ENCODE peak calls at places on chromosomes 2 and 18, in nine cellular contexts. K, J, Y, T, F, O, R, C and D are unnamed samples.

GRCh38 chr2:184302506-184302905 is 295.8 kb upstream of the ZNF804A start:
- DNase-seq in J (no peak), K (no peak), C (no peak), R (no peak), T (no peak), Y (no peak), O (no peak), F (no peak), D (no peak)

GRCh38 chr18:67476585-67476984 is 39.9 kb downstream of the DSEL start:
- DNase-seq in O (no peak), C (no peak), T (no peak), J (no peak), F (no peak), R (no peak), Y (no peak), K (no peak), D (no peak)

GRCh38 chr2:191629001-191629453 is 48.9 kb upstream of the NABP1 start:
- DNase-seq in O (no peak), Y (no peak), C (peak), J (no peak), F (no peak), R (no peak), K (no peak), T (no peak), D (no peak)

GRCh38 chr2:55601849-55602248 is 15.6 kb downstream of the PPP4R3B start:
- DNase-seq in F (no peak), Y (no peak), R (no peak), O (no peak), K (no peak), J (no peak), C (no peak), T (no peak), D (no peak)

GRCh38 chr2:171595896-171596295 is 73.6 kb downstream of the CYBRD1 start:
- DNase-seq in C (no peak), K (no peak), O (no peak), F (peak), Y (no peak), T (peak), R (no peak), J (no peak), D (no peak)

GRCh38 chr2:165903406-165903805 is 50.2 kb downstream of the TTC21B start:
- DNase-seq in Y (no peak), R (no peak), K (no peak), J (no peak), O (no peak), T (no peak), F (no peak), C (no peak), D (no peak)

GRCh38 chr2:45993476-45993991 is 303.7 kb upstream of the EPAS1 start:
- DNase-seq in R (peak), Y (peak), K (peak), J (peak), F (peak), O (peak), C (peak), T (peak), D (peak)

GRCh38 chr2:211944572-211944971 is 594.0 kb downstream of the ERBB4 start:
- DNase-seq in C (no peak), F (no peak), T (no peak), Y (no peak), R (peak), K (peak), J (no peak), O (peak), D (peak)

GRCh38 chr2:228768818-228769217 is 502.3 kb downstream of the PID1 start:
- DNase-seq in C (no peak), K (no peak), F (peak), O (no peak), J (no peak), T (peak), R (no peak), Y (no peak), D (no peak)

GRCh38 chr2:95297639-95298395 is 670 bp downstream of the KCNIP3 start:
- DNase-seq in Y (no peak), R (no peak), K (no peak), O (no peak), F (no peak), T (no peak), J (no peak), C (no peak), D (no peak)

GRCh38 chr2:85032621-85033020 is 61.7 kb downstream of the KCMF1 start:
- DNase-seq in Y (no peak), C (no peak), T (no peak), K (no peak), F (no peak), R (no peak), J (no peak), O (no peak), D (no peak)

GRCh38 chr2:80054339-80054675 is 250.2 kb downstream of the LRRTM1 start:
- DNase-seq in K (no peak), O (no peak), J (no peak), F (no peak), T (peak), Y (no peak), R (no peak), C (no peak), D (no peak)

GRCh38 chr2:168495524-168495923 is 39.5 kb downstream of the CERS6 start:
- DNase-seq in J (no peak), O (no peak), R (no peak), T (no peak), K (no peak), Y (no peak), C (no peak), F (no peak), D (peak)

GRCh38 chr2:148742373-148742772 is 97.8 kb downstream of the EPC2 start:
- DNase-seq in R (no peak), T (no peak), C (no peak), K (no peak), F (no peak), O (no peak), J (no peak), Y (no peak), D (no peak)

GRCh38 chr2:152335851-152336102 is 803 bp downstream of the FMNL2 start:
- DNase-seq in Y (peak), F (no peak), K (no peak), R (no peak), O (no peak), C (peak), J (no peak), T (no peak), D (no peak)

GRCh38 chr18:369224-370010 is 101.6 kb upstream of the THOC1 start:
- DNase-seq in R (no peak), T (no peak), K (no peak), Y (no peak), J (no peak), O (no peak), F (no peak), C (peak), D (no peak)

GRCh38 chr2:60213865-60214657 is 339.4 kb downstream of the BCL11A start:
- DNase-seq in F (no peak), K (peak), T (peak), R (no peak), O (no peak), C (no peak), J (no peak), Y (no peak), D (no peak)

GRCh38 chr2:242020196-242021004 is 150.9 kb downstream of the RTP5 start:
- DNase-seq in K (no peak), F (peak), T (peak), Y (no peak), C (peak), J (no peak), O (no peak), R (no peak), D (no peak)

GRCh38 chr2:212227755-212228154 is 310.8 kb downstream of the ERBB4 start:
- DNase-seq in J (no peak), F (peak), R (no peak), Y (no peak), T (peak), K (peak), C (no peak), O (peak), D (no peak)

GRCh38 chr2:94759211-94759610 is 112.0 kb upstream of the TEKT4 start:
- DNase-seq in R (no peak), K (no peak), O (peak), F (no peak), T (no peak), J (no peak), Y (no peak), C (no peak), D (no peak)

GRCh38 chr2:10331702-10332401 is 29.1 kb downstream of the HPCAL1 start:
- DNase-seq in K (no peak), R (no peak), J (no peak), T (peak), Y (peak), C (peak), F (no peak), O (no peak), D (no peak)

GRCh38 chr2:134375935-134376334 is 122.1 kb downstream of the MGAT5 start:
- DNase-seq in C (no peak), F (no peak), J (no peak), R (peak), T (peak), Y (no peak), K (peak), O (no peak), D (no peak)

GRCh38 chr2:235232474-235233435 is 261.1 kb upstream of the AGAP1 start:
- DNase-seq in J (no peak), K (no peak), C (no peak), R (no peak), F (no peak), O (no peak), T (no peak), Y (no peak), D (no peak)

GRCh38 chr18:49013961-49014604 is 63.3 kb upstream of the SMAD7 start:
- DNase-seq in Y (no peak), C (no peak), K (no peak), T (peak), O (no peak), J (no peak), F (no peak), R (peak), D (no peak)

GRCh38 chr18:56532176-56532840 is 106.1 kb downstream of the TXNL1 start:
- DNase-seq in K (no peak), R (no peak), T (no peak), Y (no peak), F (no peak), C (no peak), J (no peak), O (no peak), D (peak)

GRCh38 chr2:11811036-11811654 is 64.7 kb downstream of the LPIN1 start:
- DNase-seq in K (no peak), O (no peak), C (no peak), J (no peak), Y (no peak), T (no peak), R (no peak), F (no peak), D (no peak)

GRCh38 chr2:19774788-19775156 is 127.0 kb downstream of the TTC32 start:
- DNase-seq in J (no peak), F (peak), K (peak), Y (no peak), R (peak), O (no peak), T (no peak), C (no peak), D (no peak)

GRCh38 chr18:60007641-60008040 is 107.8 kb downstream of the PMAIP1 start:
- DNase-seq in R (no peak), O (no peak), Y (no peak), J (no peak), F (no peak), T (no peak), C (no peak), K (no peak), D (no peak)

GRCh38 chr2:19971691-19972090 is 18.2 kb downstream of the WDR35 start:
- DNase-seq in K (no peak), Y (no peak), F (no peak), T (no peak), R (no peak), C (no peak), J (no peak), O (no peak), D (no peak)

GRCh38 chr2:213288913-213289700 is 4.8 kb downstream of the SPAG16 start:
- DNase-seq in R (no peak), O (no peak), K (no peak), J (no peak), F (no peak), T (peak), C (no peak), Y (no peak), D (no peak)

GRCh38 chr2:207619764-207620203 is 5.4 kb downstream of the METTL21A start:
- DNase-seq in O (no peak), C (peak), K (no peak), T (no peak), Y (no peak), J (no peak), R (no peak), F (no peak), D (no peak)

GRCh38 chr2:228242591-228242990 is 61.1 kb upstream of the SPHKAP start:
- DNase-seq in F (no peak), K (peak), J (no peak), T (no peak), O (no peak), C (no peak), Y (no peak), R (no peak), D (no peak)

GRCh38 chr2:111624401-111625156 is 259.4 kb downstream of the ANAPC1 start:
- DNase-seq in O (no peak), T (peak), C (no peak), R (no peak), F (no peak), Y (no peak), K (no peak), J (no peak), D (no peak)

GRCh38 chr18:45566025-45566740 is 49.1 kb upstream of the SLC14A2 start:
- DNase-seq in C (no peak), J (no peak), F (no peak), Y (no peak), K (peak), O (no peak), T (peak), R (no peak), D (no peak)

GRCh38 chr2:163132850-163133249 is 294.3 kb upstream of the KCNH7 start:
- DNase-seq in K (no peak), J (no peak), R (no peak), C (no peak), T (no peak), Y (no peak), O (peak), F (no peak), D (no peak)

GRCh38 chr18:75167759-75168211 is 41.2 kb downstream of the PTGR3 start:
- DNase-seq in R (no peak), K (no peak), Y (no peak), F (no peak), T (no peak), C (no peak), J (no peak), O (no peak), D (no peak)

GRCh38 chr2:187523325-187523724 is 30.9 kb downstream of the TFPI start:
- DNase-seq in K (no peak), T (no peak), F (no peak), C (no peak), O (no peak), Y (no peak), R (no peak), J (no peak), D (no peak)

GRCh38 chr2:176646033-176646615 is 376.9 kb downstream of the MTX2 start:
- DNase-seq in T (no peak), O (no peak), C (no peak), K (no peak), R (peak), J (no peak), Y (no peak), F (no peak), D (no peak)